ENCODE peak calls at places on chromosomes 1 and 21, in ten cellular contexts. One of them, this sample, is unnamed.

GRCh38 chr1:36772837-36773495 is 261.3 kb downstream of the GRIK3 start:
- DNase-seq in prostate gland: no peak
- DNase-seq in IMR-90: no peak
- DNase-seq in thyroid gland: no peak
- DNase-seq in effector memory CD4-positive, alpha-beta T cell: no peak
- DNase-seq in stomach: no peak
- DNase-seq in AG04450: no peak
- DNase-seq in upper lobe of right lung: no peak
- DNase-seq in heart left ventricle: no peak
- DNase-seq in tibial nerve: no peak
- DNase-seq in this sample: no peak

GRCh38 chr1:55741516-55741915 is 526.4 kb upstream of the USP24 start:
- DNase-seq in tibial nerve: no peak
- DNase-seq in thyroid gland: no peak
- DNase-seq in stomach: no peak
- DNase-seq in upper lobe of right lung: no peak
- DNase-seq in prostate gland: no peak
- DNase-seq in IMR-90: peak; percentile 88
- DNase-seq in AG04450: peak; percentile 72
- DNase-seq in effector memory CD4-positive, alpha-beta T cell: no peak
- DNase-seq in heart left ventricle: no peak
- DNase-seq in this sample: no peak

GRCh38 chr1:35659589-35659988 is 18.3 kb upstream of the PSMB2 start:
- DNase-seq in AG04450: no peak
- DNase-seq in upper lobe of right lung: no peak
- DNase-seq in tibial nerve: no peak
- DNase-seq in effector memory CD4-positive, alpha-beta T cell: no peak
- DNase-seq in thyroid gland: no peak
- DNase-seq in IMR-90: no peak
- DNase-seq in prostate gland: no peak
- DNase-seq in heart left ventricle: no peak
- DNase-seq in stomach: no peak
- DNase-seq in this sample: no peak

GRCh38 chr1:30313584-30313983 is 409.8 kb downstream of the MATN1 start:
- DNase-seq in AG04450: no peak
- DNase-seq in IMR-90: no peak
- DNase-seq in tibial nerve: no peak
- DNase-seq in stomach: peak; percentile 16
- DNase-seq in effector memory CD4-positive, alpha-beta T cell: no peak
- DNase-seq in thyroid gland: no peak
- DNase-seq in prostate gland: no peak
- DNase-seq in upper lobe of right lung: no peak
- DNase-seq in heart left ventricle: no peak
- DNase-seq in this sample: no peak

GRCh38 chr1:207866471-207867135 is 44.3 kb downstream of the CD34 start:
- DNase-seq in AG04450: no peak
- DNase-seq in heart left ventricle: no peak
- DNase-seq in tibial nerve: peak; percentile 83
- DNase-seq in effector memory CD4-positive, alpha-beta T cell: no peak
- DNase-seq in upper lobe of right lung: no peak
- DNase-seq in prostate gland: peak; percentile 68
- DNase-seq in stomach: no peak
- DNase-seq in thyroid gland: no peak
- DNase-seq in IMR-90: peak; percentile 58
- DNase-seq in this sample: no peak

GRCh38 chr1:213989740-213990472 is 2.1 kb downstream of the PROX1 start:
- DNase-seq in prostate gland: no peak
- DNase-seq in stomach: no peak
- DNase-seq in upper lobe of right lung: no peak
- DNase-seq in tibial nerve: no peak
- DNase-seq in heart left ventricle: no peak
- DNase-seq in IMR-90: no peak
- DNase-seq in effector memory CD4-positive, alpha-beta T cell: no peak
- DNase-seq in AG04450: no peak
- DNase-seq in thyroid gland: peak; percentile 89
- DNase-seq in this sample: no peak

GRCh38 chr1:41038110-41038509 is 16.6 kb upstream of the SLFNL1 start:
- DNase-seq in thyroid gland: no peak
- DNase-seq in heart left ventricle: no peak
- DNase-seq in stomach: no peak
- DNase-seq in prostate gland: no peak
- DNase-seq in IMR-90: no peak
- DNase-seq in AG04450: no peak
- DNase-seq in upper lobe of right lung: no peak
- DNase-seq in tibial nerve: no peak
- DNase-seq in effector memory CD4-positive, alpha-beta T cell: no peak
- DNase-seq in this sample: no peak

GRCh38 chr1:226492738-226493137 is 55.8 kb upstream of the STUM start:
- DNase-seq in stomach: no peak
- DNase-seq in effector memory CD4-positive, alpha-beta T cell: no peak
- DNase-seq in AG04450: no peak
- DNase-seq in prostate gland: no peak
- DNase-seq in tibial nerve: no peak
- DNase-seq in thyroid gland: no peak
- DNase-seq in IMR-90: no peak
- DNase-seq in heart left ventricle: no peak
- DNase-seq in upper lobe of right lung: no peak
- DNase-seq in this sample: no peak

DNA sequence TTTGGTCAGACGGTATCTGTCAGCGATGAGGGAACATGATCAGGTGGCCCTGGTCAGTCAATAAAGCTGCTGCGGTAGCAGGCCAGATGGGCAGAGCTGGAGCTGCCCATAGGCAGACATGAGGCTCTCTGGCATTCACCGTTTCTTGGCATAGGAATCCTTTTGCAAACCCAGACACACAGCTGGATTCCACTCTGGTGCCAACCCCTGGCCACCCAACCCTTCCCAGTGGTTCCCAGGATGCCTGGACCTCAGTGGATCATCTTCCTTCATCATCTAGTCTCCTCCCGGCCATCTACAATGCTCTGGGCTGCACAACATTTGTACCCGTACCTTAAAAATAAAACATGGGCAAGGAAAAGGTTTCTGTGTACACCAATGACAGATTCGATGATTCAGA is 68.3 kb upstream of the ACTRT2 start:
- DNase-seq in tibial nerve: no peak
- DNase-seq in effector memory CD4-positive, alpha-beta T cell: no peak
- DNase-seq in upper lobe of right lung: peak; percentile 34
- DNase-seq in prostate gland: no peak
- DNase-seq in heart left ventricle: no peak
- DNase-seq in thyroid gland: no peak
- DNase-seq in IMR-90: no peak
- DNase-seq in AG04450: no peak
- DNase-seq in stomach: no peak
- DNase-seq in this sample: no peak
- H3K9me3 ChIP-seq in tibial nerve: no peaks in the 10 kb centered on the region
- H3K9me3 ChIP-seq in effector memory CD4-positive, alpha-beta T cell: peaks cover 3% of the 10 kb centered on the region
- H3K9me3 ChIP-seq in upper lobe of right lung: no peaks in the 10 kb centered on the region
- H3K9me3 ChIP-seq in prostate gland: no peaks in the 10 kb centered on the region
- H3K9me3 ChIP-seq in heart left ventricle: peaks cover 45% of the 10 kb centered on the region
- H3K9me3 ChIP-seq in thyroid gland: no peaks in the 10 kb centered on the region
- H3K9me3 ChIP-seq in IMR-90: peaks cover 39% of the 10 kb centered on the region
- H3K9me3 ChIP-seq in AG04450: peaks cover 62% of the 10 kb centered on the region
- H3K9me3 ChIP-seq in stomach: peaks cover 39% of the 10 kb centered on the region
- H3K9me3 ChIP-seq in this sample: peaks cover 2% of the 10 kb centered on the region

GRCh38 chr21:9758888-9759287 is 762.5 kb upstream of the TPTE start:
- DNase-seq in thyroid gland: no peak
- DNase-seq in prostate gland: no peak
- DNase-seq in heart left ventricle: no peak
- DNase-seq in tibial nerve: no peak
- DNase-seq in stomach: no peak
- DNase-seq in IMR-90: no peak
- DNase-seq in upper lobe of right lung: no peak
- DNase-seq in AG04450: no peak
- DNase-seq in effector memory CD4-positive, alpha-beta T cell: no peak
- DNase-seq in this sample: no peak

GRCh38 chr21:9756677-9757076 is 764.7 kb upstream of the TPTE start:
- DNase-seq in stomach: no peak
- DNase-seq in upper lobe of right lung: no peak
- DNase-seq in thyroid gland: no peak
- DNase-seq in prostate gland: no peak
- DNase-seq in tibial nerve: no peak
- DNase-seq in AG04450: no peak
- DNase-seq in effector memory CD4-positive, alpha-beta T cell: no peak
- DNase-seq in IMR-90: no peak
- DNase-seq in heart left ventricle: no peak
- DNase-seq in this sample: no peak

GRCh38 chr21:9760398-9761074 is 760.8 kb upstream of the TPTE start:
- DNase-seq in AG04450: no peak
- DNase-seq in effector memory CD4-positive, alpha-beta T cell: no peak
- DNase-seq in upper lobe of right lung: no peak
- DNase-seq in stomach: no peak
- DNase-seq in tibial nerve: no peak
- DNase-seq in IMR-90: no peak
- DNase-seq in prostate gland: no peak
- DNase-seq in thyroid gland: no peak
- DNase-seq in heart left ventricle: no peak
- DNase-seq in this sample: no peak

GRCh38 chr21:9759972-9760371 is 761.4 kb upstream of the TPTE start:
- DNase-seq in AG04450: no peak
- DNase-seq in effector memory CD4-positive, alpha-beta T cell: no peak
- DNase-seq in thyroid gland: no peak
- DNase-seq in tibial nerve: no peak
- DNase-seq in stomach: no peak
- DNase-seq in heart left ventricle: no peak
- DNase-seq in prostate gland: no peak
- DNase-seq in IMR-90: no peak
- DNase-seq in upper lobe of right lung: no peak
- DNase-seq in this sample: no peak

DNA sequence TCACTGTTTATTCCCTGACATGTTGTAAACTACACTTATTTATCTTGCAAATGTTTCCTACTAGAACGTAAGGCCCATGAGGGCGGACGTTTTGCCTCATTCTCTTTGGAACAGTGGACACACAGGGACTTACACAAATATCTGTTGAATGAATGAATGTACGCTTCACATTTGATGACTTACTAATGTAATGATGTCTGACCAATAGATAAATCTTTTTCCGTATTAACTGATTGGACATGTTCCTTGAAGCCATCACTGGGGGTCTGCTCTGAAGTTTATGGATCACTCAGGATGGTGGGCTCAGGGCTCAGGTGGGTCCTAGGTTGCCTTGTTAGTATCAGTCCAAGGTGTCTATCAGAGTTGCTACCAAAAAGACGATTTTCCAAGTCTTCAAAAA is 763.2 kb upstream of the TPTE start:
- DNase-seq in effector memory CD4-positive, alpha-beta T cell: no peak
- DNase-seq in stomach: no peak
- DNase-seq in heart left ventricle: no peak
- DNase-seq in AG04450: no peak
- DNase-seq in upper lobe of right lung: no peak
- DNase-seq in IMR-90: no peak
- DNase-seq in prostate gland: no peak
- DNase-seq in thyroid gland: no peak
- DNase-seq in tibial nerve: no peak
- DNase-seq in this sample: no peak
- H3K9me3 ChIP-seq in effector memory CD4-positive, alpha-beta T cell: peaks cover 5% of the 10 kb centered on the region
- H3K9me3 ChIP-seq in stomach: peaks cover 57% of the 10 kb centered on the region
- H3K9me3 ChIP-seq in heart left ventricle: no peaks in the 10 kb centered on the region
- H3K9me3 ChIP-seq in AG04450: peaks cover 50% of the 10 kb centered on the region
- H3K9me3 ChIP-seq in upper lobe of right lung: no peaks in the 10 kb centered on the region
- H3K9me3 ChIP-seq in IMR-90: peaks cover 34% of the 10 kb centered on the region
- H3K9me3 ChIP-seq in prostate gland: no peaks in the 10 kb centered on the region
- H3K9me3 ChIP-seq in thyroid gland: no peaks in the 10 kb centered on the region
- H3K9me3 ChIP-seq in tibial nerve: no peaks in the 10 kb centered on the region
- H3K9me3 ChIP-seq in this sample: peaks cover 3% of the 10 kb centered on the region

DNA sequence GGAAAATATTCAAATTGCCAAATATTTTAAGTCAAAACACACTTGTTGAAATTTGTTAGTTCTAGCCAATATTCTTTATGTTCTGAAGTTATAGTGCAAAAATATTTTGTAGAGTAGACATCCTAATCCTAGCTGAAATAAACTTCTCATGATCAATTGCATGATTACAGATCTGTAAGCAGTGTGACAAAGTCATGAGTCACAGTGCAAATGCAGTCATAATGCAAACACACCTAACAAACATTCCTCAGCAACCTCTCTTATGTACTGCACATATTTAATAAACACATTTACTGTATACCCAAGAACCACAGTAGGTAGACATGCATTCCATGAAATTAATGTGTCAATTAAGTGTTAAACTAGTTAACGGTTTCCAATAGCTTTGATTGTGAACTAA is 1857.4 kb downstream of the NCAM2 start:
- DNase-seq in thyroid gland: no peak
- DNase-seq in AG04450: no peak
- DNase-seq in IMR-90: no peak
- DNase-seq in heart left ventricle: no peak
- DNase-seq in prostate gland: no peak
- DNase-seq in tibial nerve: no peak
- DNase-seq in upper lobe of right lung: no peak
- DNase-seq in effector memory CD4-positive, alpha-beta T cell: no peak
- DNase-seq in stomach: no peak
- DNase-seq in this sample: no peak
- H3K9me3 ChIP-seq in thyroid gland: no peaks in the 10 kb centered on the region
- H3K9me3 ChIP-seq in AG04450: peaks cover 8% of the 10 kb centered on the region
- H3K9me3 ChIP-seq in IMR-90: peaks cover 1% of the 10 kb centered on the region
- H3K9me3 ChIP-seq in heart left ventricle: no peaks in the 10 kb centered on the region
- H3K9me3 ChIP-seq in prostate gland: no peaks in the 10 kb centered on the region
- H3K9me3 ChIP-seq in tibial nerve: no peaks in the 10 kb centered on the region
- H3K9me3 ChIP-seq in upper lobe of right lung: no peaks in the 10 kb centered on the region
- H3K9me3 ChIP-seq in effector memory CD4-positive, alpha-beta T cell: no peaks in the 10 kb centered on the region
- H3K9me3 ChIP-seq in stomach: peaks cover 6% of the 10 kb centered on the region
- H3K9me3 ChIP-seq in this sample: no peaks in the 10 kb centered on the region

GRCh38 chr1:167493372-167493771 is 25.0 kb downstream of the CD247 start:
- DNase-seq in AG04450: no peak
- DNase-seq in thyroid gland: no peak
- DNase-seq in heart left ventricle: no peak
- DNase-seq in stomach: no peak
- DNase-seq in upper lobe of right lung: no peak
- DNase-seq in IMR-90: no peak
- DNase-seq in effector memory CD4-positive, alpha-beta T cell: no peak
- DNase-seq in tibial nerve: no peak
- DNase-seq in prostate gland: no peak
- DNase-seq in this sample: no peak

GRCh38 chr1:167490765-167491164 is 27.6 kb downstream of the CD247 start:
- DNase-seq in prostate gland: no peak
- DNase-seq in tibial nerve: no peak
- DNase-seq in AG04450: no peak
- DNase-seq in upper lobe of right lung: no peak
- DNase-seq in thyroid gland: no peak
- DNase-seq in stomach: no peak
- DNase-seq in heart left ventricle: no peak
- DNase-seq in effector memory CD4-positive, alpha-beta T cell: no peak
- DNase-seq in IMR-90: no peak
- DNase-seq in this sample: no peak

GRCh38 chr1:167491586-167492408 is 26.5 kb downstream of the CD247 start:
- DNase-seq in heart left ventricle: no peak
- DNase-seq in stomach: no peak
- DNase-seq in effector memory CD4-positive, alpha-beta T cell: no peak
- DNase-seq in tibial nerve: no peak
- DNase-seq in IMR-90: no peak
- DNase-seq in upper lobe of right lung: no peak
- DNase-seq in AG04450: no peak
- DNase-seq in prostate gland: no peak
- DNase-seq in thyroid gland: peak; percentile 34
- DNase-seq in this sample: no peak

GRCh38 chr1:167489581-167490340 is 28.6 kb downstream of the CD247 start:
- DNase-seq in stomach: no peak
- DNase-seq in IMR-90: no peak
- DNase-seq in tibial nerve: no peak
- DNase-seq in prostate gland: no peak
- DNase-seq in upper lobe of right lung: no peak
- DNase-seq in AG04450: no peak
- DNase-seq in effector memory CD4-positive, alpha-beta T cell: peak; percentile 23
- DNase-seq in thyroid gland: no peak
- DNase-seq in heart left ventricle: no peak
- DNase-seq in this sample: peak; percentile 40

DNA sequence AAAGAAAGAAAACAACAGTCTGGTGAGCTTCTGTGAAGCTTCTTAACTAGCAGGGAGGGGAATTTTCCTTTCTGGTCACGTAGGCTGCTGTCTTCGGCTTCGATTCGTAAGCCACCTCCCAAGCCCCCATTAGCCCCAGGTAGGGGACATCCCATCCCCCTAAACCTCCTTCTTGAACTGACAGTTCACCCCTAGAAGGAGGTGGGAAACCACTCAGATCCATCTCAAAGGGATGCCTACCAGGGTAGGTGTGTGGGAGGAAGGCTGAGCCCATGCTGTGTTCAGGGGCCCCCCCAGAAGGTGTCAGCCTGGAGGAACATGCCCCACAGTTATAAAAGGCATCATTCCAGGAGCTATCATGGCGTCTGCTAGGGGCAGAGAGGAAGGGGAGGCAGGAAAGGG is 25.8 kb downstream of the CD247 start:
- DNase-seq in effector memory CD4-positive, alpha-beta T cell: no peak
- DNase-seq in upper lobe of right lung: no peak
- DNase-seq in IMR-90: no peak
- DNase-seq in heart left ventricle: no peak
- DNase-seq in prostate gland: no peak
- DNase-seq in thyroid gland: no peak
- DNase-seq in AG04450: no peak
- DNase-seq in tibial nerve: no peak
- DNase-seq in stomach: no peak
- DNase-seq in this sample: no peak
- H3K9me3 ChIP-seq in effector memory CD4-positive, alpha-beta T cell: no peaks in the 10 kb centered on the region
- H3K9me3 ChIP-seq in upper lobe of right lung: no peaks in the 10 kb centered on the region
- H3K9me3 ChIP-seq in IMR-90: no peaks in the 10 kb centered on the region
- H3K9me3 ChIP-seq in heart left ventricle: no peaks in the 10 kb centered on the region
- H3K9me3 ChIP-seq in prostate gland: no peaks in the 10 kb centered on the region
- H3K9me3 ChIP-seq in thyroid gland: no peaks in the 10 kb centered on the region
- H3K9me3 ChIP-seq in AG04450: no peaks in the 10 kb centered on the region
- H3K9me3 ChIP-seq in tibial nerve: no peaks in the 10 kb centered on the region
- H3K9me3 ChIP-seq in stomach: no peaks in the 10 kb centered on the region
- H3K9me3 ChIP-seq in this sample: no peaks in the 10 kb centered on the region

This sample was measured in T-helper 17 cell.